ENCODE peak calls at places on chromosomes 4 and X, in eight cellular contexts. X is left lung, R is RWPE1, G is right atrium auricular region, J is tibial nerve, Q is gastrocnemius medialis, S is ovary, K is GM23338. A is an unnamed sample.

GRCh38 chr4:175802988-175803387 is 9.1 kb downstream of the GPM6A start:
- DNase-seq in X (no peak), R (no peak), G (no peak), J (no peak), Q (no peak), S (no peak), K (no peak), A (no peak)

GRCh38 chr4:55949480-55949802 is 696 bp downstream of the CEP135 start:
- DNase-seq in X (no peak), R (no peak), G (no peak), J (no peak), Q (no peak), S (no peak), K (no peak), A (no peak)

GRCh38 chr4:167550021-167550420 is 315.7 kb upstream of the SPOCK3 start:
- DNase-seq in X (no peak), R (no peak), G (no peak), J (no peak), Q (no peak), S (no peak), K (no peak), A (no peak)

GRCh38 chr4:6450709-6451108 is 21.7 kb downstream of the PPP2R2C start:
- DNase-seq in X (no peak), R (no peak), G (no peak), J (no peak), Q (no peak), S (no peak), K (no peak), A (no peak)

GRCh38 chr4:128835498-128836222 is 26.2 kb downstream of the JADE1 start:
- DNase-seq in X (no peak), R (no peak), G (peak), J (no peak), Q (peak), S (peak), K (no peak), A (peak)

GRCh38 chr4:146495277-146495676 is 26.5 kb downstream of the SLC10A7 start:
- DNase-seq in X (no peak), R (peak), G (no peak), J (no peak), Q (no peak), S (no peak), K (no peak), A (no peak)

GRCh38 chr4:186137193-186137792 is 32.8 kb downstream of the FAM149A start:
- DNase-seq in X (no peak), R (peak), G (no peak), J (no peak), Q (no peak), S (no peak), K (peak), A (no peak)

GRCh38 chr4:149711588-149711987 is 104.1 kb downstream of the IQCM start:
- DNase-seq in X (no peak), R (no peak), G (no peak), J (no peak), Q (no peak), S (no peak), K (no peak), A (no peak)

GRCh38 chrX:115912372-115912897 is 258.1 kb upstream of the AGTR2 start:
- DNase-seq in X (no peak), R (no peak), G (no peak), J (no peak), Q (no peak), S (no peak), K (peak), A (no peak)

GRCh38 chr4:128244379-128244778 is 43.2 kb downstream of the PGRMC2 start:
- DNase-seq in X (no peak), R (no peak), G (no peak), J (no peak), Q (no peak), S (no peak), K (no peak), A (no peak)

GRCh38 chr4:140233811-140234696 is 80.1 kb upstream of the MAML3 start:
- DNase-seq in X (no peak), R (peak), G (no peak), J (no peak), Q (no peak), S (no peak), K (no peak), A (no peak)

GRCh38 chr4:3317656-3318211 is 24.9 kb downstream of the RGS12 start:
- DNase-seq in X (no peak), R (no peak), G (peak), J (no peak), Q (no peak), S (no peak), K (no peak), A (peak)

GRCh38 chr4:98744372-98745150 is 86.2 kb upstream of the TSPAN5 start:
- DNase-seq in X (no peak), R (no peak), G (no peak), J (no peak), Q (no peak), S (no peak), K (no peak), A (no peak)

GRCh38 chrX:103716967-103717366 is 6.3 kb downstream of the TMEM31 start:
- DNase-seq in X (no peak), R (peak), G (no peak), J (no peak), Q (no peak), S (peak), K (no peak), A (no peak)

GRCh38 chr4:37450911-37451310 is 206.4 kb downstream of the NWD2 start:
- DNase-seq in X (no peak), R (no peak), G (no peak), J (no peak), Q (no peak), S (no peak), K (no peak), A (no peak)

GRCh38 chrX:118571829-118572228 is 76.2 kb downstream of the DOCK11 start:
- DNase-seq in X (no peak), R (no peak), G (no peak), J (no peak), Q (no peak), S (no peak), K (no peak), A (no peak)

GRCh38 chr4:42104521-42104920 is 47.9 kb downstream of the BEND4 start:
- DNase-seq in X (no peak), R (peak), G (no peak), J (no peak), Q (no peak), S (no peak), K (no peak), A (no peak)

GRCh38 chr4:153471691-153472080 is 5.5 kb downstream of the TMEM131L start:
- DNase-seq in X (no peak), R (peak), G (no peak), J (no peak), Q (no peak), S (no peak), K (no peak), A (no peak)

GRCh38 chrX:19627533-19627932 is 112.2 kb upstream of the MAP3K15 start:
- DNase-seq in X (no peak), R (no peak), G (no peak), J (no peak), Q (no peak), S (no peak), K (no peak), A (no peak)

GRCh38 chr4:144421056-144421455 is 224.9 kb upstream of the HHIP start:
- DNase-seq in X (no peak), R (no peak), G (no peak), J (no peak), Q (no peak), S (no peak), K (no peak), A (no peak)

GRCh38 chr4:63620271-63620670 is 789.0 kb downstream of the TECRL start:
- DNase-seq in X (no peak), R (no peak), G (no peak), J (no peak), Q (no peak), S (no peak), K (no peak), A (no peak)

GRCh38 chr4:123783936-123784335 is 387.3 kb downstream of the SPRY1 start:
- DNase-seq in X (no peak), R (no peak), G (no peak), J (no peak), Q (no peak), S (no peak), K (no peak), A (no peak)

GRCh38 chrX:13938053-13938765 is 91.5 kb downstream of the GEMIN8 start:
- DNase-seq in X (peak), R (peak), G (no peak), J (no peak), Q (no peak), S (no peak), K (peak), A (peak)

GRCh38 chrX:79182616-79183015 is 38.1 kb downstream of the GPR174 start:
- DNase-seq in X (no peak), R (no peak), G (no peak), J (no peak), Q (no peak), S (no peak), K (no peak), A (no peak)

GRCh38 chrX:36383491-36383890 is 464.0 kb downstream of the CFAP47 start:
- DNase-seq in X (no peak), R (no peak), G (no peak), J (no peak), Q (no peak), S (no peak), K (no peak), A (no peak)

GRCh38 chr4:148065069-148065468 is 333.2 kb downstream of the ARHGAP10 start:
- DNase-seq in X (no peak), R (no peak), G (no peak), J (no peak), Q (no peak), S (peak), K (no peak), A (no peak)

GRCh38 chr4:24890561-24890960 is 22.3 kb downstream of the CCDC149 start:
- DNase-seq in X (no peak), R (no peak), G (no peak), J (no peak), Q (no peak), S (no peak), K (no peak), A (no peak)

GRCh38 chr4:170589597-170590191 is 499.9 kb upstream of the AADAT start:
- DNase-seq in X (no peak), R (peak), G (no peak), J (no peak), Q (no peak), S (no peak), K (peak), A (no peak)

GRCh38 chr4:113278324-113278934 is 229.0 kb downstream of the ANK2 start:
- DNase-seq in X (no peak), R (peak), G (peak), J (peak), Q (peak), S (peak), K (peak), A (no peak)

GRCh38 chr4:150348079-150348478 is 233.9 kb upstream of the MAB21L2 start:
- DNase-seq in X (no peak), R (peak), G (no peak), J (no peak), Q (no peak), S (no peak), K (no peak), A (no peak)

GRCh38 chr4:123121241-123121907 is 199.0 kb upstream of the NUDT6 start:
- DNase-seq in X (no peak), R (peak), G (no peak), J (no peak), Q (no peak), S (no peak), K (no peak), A (no peak)

GRCh38 chrX:68936608-68937007 is 107.8 kb downstream of the EFNB1 start:
- DNase-seq in X (no peak), R (peak), G (no peak), J (no peak), Q (peak), S (no peak), K (no peak), A (no peak)

GRCh38 chr4:7540654-7541413 is 106.1 kb upstream of the PSAPL1 start:
- DNase-seq in X (peak), R (no peak), G (no peak), J (no peak), Q (no peak), S (no peak), K (no peak), A (no peak)

GRCh38 chr4:18214656-18215055 is 193.1 kb upstream of the LCORL start:
- DNase-seq in X (no peak), R (no peak), G (no peak), J (no peak), Q (no peak), S (no peak), K (peak), A (no peak)

GRCh38 chr4:18209448-18209847 is 187.9 kb upstream of the LCORL start:
- DNase-seq in X (no peak), R (no peak), G (no peak), J (no peak), Q (no peak), S (no peak), K (no peak), A (no peak)

GRCh38 chr4:18213576-18214198 is 192.1 kb upstream of the LCORL start:
- DNase-seq in X (no peak), R (no peak), G (no peak), J (no peak), Q (no peak), S (no peak), K (no peak), A (no peak)
- H3K27ac ChIP-seq in X (no peak), R (no peak), G (no peak), J (no peak), Q (no peak), S (no peak), K (no peak), A (no peak)

GRCh38 chr4:116668190-116668589 is 417.2 kb downstream of the TRAM1L1 start:
- DNase-seq in X (no peak), R (no peak), G (no peak), J (no peak), Q (no peak), S (no peak), K (peak), A (no peak)
- TF ChIP-seq CTCF in X (no peak), R (no peak), G (no peak), J (no peak), Q (no peak), S (no peak), K (peak), A (peak)

DNA sequence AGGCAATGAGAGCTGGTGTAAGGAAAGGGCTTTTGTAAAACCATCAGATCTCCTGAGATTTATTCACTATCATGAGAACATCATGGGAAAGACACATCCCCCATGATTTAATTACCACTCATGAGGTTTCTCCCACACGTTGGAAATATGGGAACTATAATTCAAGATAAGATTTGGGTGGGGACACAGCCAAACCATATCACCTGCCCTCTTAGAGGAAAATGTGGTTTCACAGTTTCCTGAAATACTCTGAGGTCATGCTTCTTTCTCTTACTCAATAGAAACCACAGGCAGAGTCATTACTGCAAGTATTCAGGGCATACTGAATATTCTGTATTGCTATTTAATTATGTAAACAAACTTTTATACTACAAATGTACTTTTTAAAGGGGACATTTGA is 1453.3 kb downstream of the PCDH18 start:
- DNase-seq in X (no peak), R (no peak), G (no peak), J (no peak), Q (no peak), S (no peak), K (no peak), A (no peak)
- H3K27ac ChIP-seq in X (no peak), R (no peak), G (no peak), J (no peak), Q (no peak), S (no peak), K (no peak), A (no peak)

DNA sequence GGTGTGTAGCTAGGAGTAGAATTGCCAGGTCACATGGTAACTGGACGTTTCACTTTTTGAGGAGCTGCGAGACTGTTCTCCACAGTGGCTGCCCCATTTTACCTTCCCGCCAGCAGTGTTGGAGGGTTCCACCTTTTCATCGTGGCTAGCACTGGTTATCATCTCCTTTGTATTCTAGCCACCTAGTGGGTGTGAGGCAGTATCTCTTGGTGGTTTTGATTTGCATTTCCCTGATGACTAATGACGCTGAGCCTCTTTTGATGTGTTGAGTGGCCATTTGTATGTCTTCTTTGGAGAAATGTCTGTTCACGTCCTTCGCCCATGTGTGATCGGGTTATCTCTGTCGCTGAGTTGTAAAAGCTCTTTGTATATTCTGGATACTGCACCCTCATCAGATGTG is 10.6 kb downstream of the ABCD1 start:
- DNase-seq in X (no peak), R (no peak), G (no peak), J (no peak), Q (no peak), S (no peak), K (peak), A (no peak)
- TF ChIP-seq CTCF in X (no peak), R (no peak), G (no peak), J (no peak), Q (no peak), S (no peak), K (no peak), A (no peak)

GRCh38 chr4:74237425-74237966 is 70.8 kb upstream of the EPGN start:
- DNase-seq in X (no peak), R (no peak), G (no peak), J (no peak), Q (no peak), S (no peak), K (no peak), A (no peak)
- H3K27ac ChIP-seq in X (no peak), R (no peak), G (no peak), J (no peak), Q (no peak), S (no peak), K (no peak), A (no peak)

DNA sequence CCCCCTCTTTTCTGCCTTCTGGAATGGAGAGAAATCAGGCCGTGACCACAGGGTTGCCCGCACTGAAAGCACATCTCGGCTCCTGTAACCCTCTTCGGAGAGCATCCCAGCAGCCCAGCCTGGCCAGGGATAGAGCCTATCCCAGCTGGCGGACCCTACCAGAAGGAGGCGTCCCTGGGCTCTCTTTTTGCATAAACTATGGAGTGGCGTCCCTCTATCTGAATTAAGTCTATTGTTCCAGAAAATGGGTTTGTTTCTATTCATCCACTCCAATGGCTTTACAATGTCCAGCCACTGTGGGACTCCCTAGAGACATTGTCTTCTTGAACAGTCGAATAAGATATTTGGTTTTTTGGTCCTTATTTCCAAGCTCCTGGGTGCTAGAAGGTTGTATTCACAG is 689 bp upstream of the NHSL2 start:
- DNase-seq in X (no peak), R (no peak), G (no peak), J (peak), Q (no peak), S (no peak), K (peak), A (no peak)
- TF ChIP-seq CTCF in X (no peak), R (no peak), G (no peak), J (peak), Q (no peak), S (no peak), K (peak), A (peak)

DNA sequence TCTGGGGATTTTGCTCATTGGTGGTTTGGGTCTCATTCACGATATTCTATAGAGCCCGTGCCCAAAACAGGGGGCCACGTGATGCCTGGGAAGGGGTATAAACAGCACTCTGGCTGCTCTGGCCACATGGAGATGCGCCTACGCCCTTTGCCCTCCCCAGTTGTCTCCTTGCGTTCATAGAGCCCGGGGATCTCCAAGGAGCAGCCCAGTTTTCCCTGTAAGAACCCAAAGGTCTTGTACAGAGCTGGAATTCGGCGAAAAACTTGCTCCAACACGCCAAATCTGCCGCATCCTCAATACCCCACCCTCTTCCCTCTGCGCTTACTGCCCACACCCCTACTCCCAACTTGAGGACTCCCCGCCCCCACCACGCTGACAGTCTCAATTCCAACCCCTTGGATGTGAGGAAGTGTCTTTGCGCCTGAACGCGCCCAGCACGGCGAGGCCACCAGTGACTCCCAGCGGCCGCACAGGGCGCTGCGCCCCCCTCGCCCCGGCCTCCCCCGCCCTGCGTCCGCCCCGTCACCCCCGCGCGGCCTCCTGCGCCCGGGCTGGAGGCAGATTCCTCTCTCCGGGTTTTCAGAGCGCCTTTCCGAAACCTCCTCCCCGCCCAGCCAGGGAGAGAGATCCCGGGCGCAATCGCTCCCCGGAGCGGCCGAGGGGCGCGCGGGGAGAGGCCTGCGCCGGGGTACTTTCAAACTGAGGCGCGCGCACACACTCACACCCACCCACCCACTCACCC is at the start of gene NHS:
- DNase-seq in X (peak), R (peak), G (peak), J (peak), Q (peak), S (peak), K (peak), A (peak)
- H3K27ac ChIP-seq in X (peak), R (peak), G (no peak), J (peak), Q (no peak), S (peak), K (no peak), A (no peak)

GRCh38 chr4:53313510-53313909 is 52.4 kb downstream of the SCFD2 start:
- DNase-seq in X (no peak), R (peak), G (no peak), J (no peak), Q (no peak), S (no peak), K (peak), A (no peak)
- TF ChIP-seq CTCF in X (no peak), R (no peak), G (no peak), J (no peak), Q (no peak), S (no peak), K (peak), A (no peak)

GRCh38 chr4:182880387-182881356 is 36.5 kb downstream of the DCTD start:
- DNase-seq in X (no peak), R (peak), G (no peak), J (no peak), Q (peak), S (no peak), K (no peak), A (no peak)

GRCh38 chr4:182884046-182884445 is 33.1 kb downstream of the DCTD start:
- DNase-seq in X (no peak), R (no peak), G (no peak), J (no peak), Q (no peak), S (no peak), K (no peak), A (no peak)

GRCh38 chr4:182883351-182883750 is 33.8 kb downstream of the DCTD start:
- DNase-seq in X (no peak), R (no peak), G (no peak), J (no peak), Q (no peak), S (no peak), K (no peak), A (no peak)

GRCh38 chr4:182879913-182880312 is 37.3 kb downstream of the DCTD start:
- DNase-seq in X (no peak), R (no peak), G (no peak), J (no peak), Q (no peak), S (no peak), K (no peak), A (no peak)

DNA sequence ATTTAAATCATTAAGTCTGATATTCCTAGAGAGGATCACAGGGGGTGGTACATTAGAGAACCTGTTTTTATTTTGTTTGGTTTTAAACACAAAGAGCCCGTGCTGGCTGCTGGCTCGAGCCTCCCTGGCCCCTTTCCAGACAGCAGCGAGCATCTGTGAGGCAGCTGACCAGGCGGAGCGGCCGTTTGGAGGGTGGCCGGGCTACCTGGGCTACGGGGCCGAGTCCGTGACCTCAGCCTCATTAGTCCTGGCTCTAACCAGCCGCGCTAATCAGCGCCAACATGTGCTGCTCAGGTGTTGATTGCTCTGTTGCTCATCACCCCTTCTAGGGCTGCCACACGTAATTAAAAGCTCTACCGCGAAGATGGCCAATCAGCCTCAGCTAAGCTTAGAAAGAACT is 35.3 kb downstream of the DCTD start:
- DNase-seq in X (no peak), R (no peak), G (no peak), J (no peak), Q (no peak), S (peak), K (no peak), A (no peak)
- H3K27ac ChIP-seq in X (no peak), R (no peak), G (no peak), J (no peak), Q (no peak), S (no peak), K (no peak), A (no peak)